ENCODE peak calls at places on chromosomes 16 and 17, in five cellular contexts. N is ascending aorta, D is upper lobe of right lung, U is thoracic aorta, Z is transverse colon. G is an unnamed sample.

GRCh38 chr17:77237232-77238008 is 96.7 kb downstream of the SEC14L1 start:
- DNase-seq in Z (no peak), N (no peak), D (no peak), U (no peak), G (no peak)

GRCh38 chr17:31490991-31491793 is 99.7 kb downstream of the RAB11FIP4 start:
- DNase-seq in D (no peak), Z (peak; percentile 57), U (no peak), N (no peak), G (no peak)

GRCh38 chr16:11198817-11199216 is 57.2 kb downstream of the SOCS1 start:
- DNase-seq in N (no peak), D (no peak), U (no peak), Z (peak; percentile 81), G (no peak)

GRCh38 chr17:78117027-78117981 is 11.3 kb downstream of the TMC6 start:
- DNase-seq in Z (peak; percentile 53), U (no peak), N (no peak), D (peak; percentile 73), G (peak; percentile 31)

GRCh38 chr17:82895087-82895486 is 55.3 kb upstream of the ZNF750 start:
- DNase-seq in D (no peak), U (no peak), Z (no peak), N (no peak), G (no peak)

GRCh38 chr17:8222630-8223355 is 12.4 kb upstream of the AURKB start:
- DNase-seq in Z (peak; percentile 94), U (peak; percentile 79), N (peak; percentile 97), D (peak; percentile 97), G (peak; percentile 96)

GRCh38 chr16:19085679-19086200 is 18.3 kb downstream of the COQ7 start:
- DNase-seq in N (peak; percentile 50), Z (peak; percentile 64), U (no peak), D (no peak), G (no peak)

GRCh38 chr16:30381351-30382041 is 865 bp downstream of the SEPTIN1 start:
- DNase-seq in U (no peak), D (no peak), N (no peak), Z (no peak), G (no peak)

GRCh38 chr17:39579318-39580081 is 28.2 kb downstream of the NEUROD2 start:
- DNase-seq in U (no peak), Z (no peak), N (no peak), D (no peak), G (no peak)

GRCh38 chr16:3444032-3444388 is 530 bp downstream of the NAA60 start:
- DNase-seq in U (no peak), N (no peak), D (no peak), Z (peak; percentile 42), G (no peak)

GRCh38 chr16:78183886-78184553 is 84.6 kb downstream of the WWOX start:
- DNase-seq in U (no peak), D (no peak), N (no peak), Z (no peak), G (no peak)

GRCh38 chr16:81035975-81036750 is 521 bp downstream of the ATMIN start:
- DNase-seq in U (no peak), N (peak; percentile 69), Z (peak; percentile 35), D (peak; percentile 77), G (peak; percentile 55)

GRCh38 chr16:27460213-27460612 is 58.2 kb downstream of the IL21R start:
- DNase-seq in D (no peak), Z (no peak), N (no peak), U (no peak), G (no peak)

GRCh38 chr17:48247038-48247437 is 139.5 kb downstream of the SNX11 start:
- DNase-seq in Z (no peak), D (no peak), N (no peak), U (no peak), G (no peak)

GRCh38 chr17:61054430-61054829 is 345.2 kb upstream of the TBX2 start:
- DNase-seq in Z (no peak), U (no peak), D (no peak), N (no peak), G (no peak)

GRCh38 chr17:77098884-77099545 is 41.8 kb upstream of the SEC14L1 start:
- DNase-seq in U (no peak), Z (peak; percentile 37), N (peak; percentile 81), D (no peak), G (peak; percentile 73)

GRCh38 chr16:154223-155030 is 2.0 kb downstream of the HBZ start:
- DNase-seq in D (peak; percentile 68), U (no peak), N (no peak), Z (peak; percentile 27), G (no peak)

GRCh38 chr16:155031-155398 is 2.6 kb downstream of the HBZ start:
- DNase-seq in N (no peak), U (no peak), D (no peak), Z (no peak), G (no peak)

GRCh38 chr16:160691-161190 is 5.0 kb upstream of the HBM start:
- DNase-seq in Z (no peak), U (no peak), D (no peak), N (no peak), G (no peak)

GRCh38 chr16:162271-162991 is 3.3 kb upstream of the HBM start:
- DNase-seq in D (no peak), Z (no peak), N (no peak), U (no peak), G (no peak)

DNA sequence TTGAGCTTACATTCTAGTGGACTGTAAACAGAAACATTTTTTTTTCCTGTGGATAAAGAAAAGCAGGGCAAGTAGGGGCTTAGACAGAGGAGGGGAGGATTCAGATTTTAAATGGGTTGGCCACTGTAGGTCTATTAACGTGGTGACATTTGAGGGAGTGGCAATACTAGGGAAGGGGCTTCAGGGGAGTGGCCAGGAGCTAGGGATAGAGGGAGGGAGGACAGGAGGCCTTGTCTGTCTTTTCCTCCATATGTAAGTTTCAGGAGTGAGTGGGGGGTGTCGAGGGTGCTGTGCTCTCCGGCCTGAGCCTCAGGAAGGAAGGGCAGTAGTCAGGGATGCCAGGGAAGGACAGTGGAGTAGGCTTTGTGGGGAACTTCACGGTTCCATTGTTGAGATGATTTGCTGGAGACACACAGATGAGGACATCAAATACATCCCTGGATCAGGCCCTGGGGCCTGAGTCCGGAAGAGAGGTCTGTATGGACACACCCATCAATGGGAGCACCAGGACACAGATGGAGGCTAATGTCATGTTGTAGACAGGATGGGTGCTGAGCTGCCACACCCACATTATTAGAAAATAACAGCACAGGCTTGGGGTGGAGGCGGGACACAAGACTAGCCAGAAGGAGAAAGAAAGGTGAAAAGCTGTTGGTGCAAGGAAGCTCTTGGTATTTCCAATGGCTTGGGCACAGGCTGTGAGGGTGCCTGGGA is 6.5 kb upstream of the HBM start:
- DNase-seq in D (no peak), Z (no peak), N (no peak), U (no peak), G (peak; percentile 9)
- H3K4me1 ChIP-seq in D (peaks cover 6% of the 10 kb centered on the region), Z (peaks cover 3% of the 10 kb centered on the region), N (peaks cover 3% of the 10 kb centered on the region), U (peaks cover 2% of the 10 kb centered on the region), G (peaks cover 4% of the 10 kb centered on the region)

GRCh38 chr16:85898521-85899442 is at the start of gene IRF8:
- DNase-seq in Z (peak; percentile 87), N (peak; percentile 76), U (no peak), D (peak; percentile 91), G (peak; percentile 91)

GRCh38 chr16:85891776-85892166 is 7.2 kb upstream of the IRF8 start:
- DNase-seq in N (no peak), U (no peak), D (no peak), Z (peak; percentile 43), G (no peak)

GRCh38 chr16:85897384-85897783 is 1.6 kb upstream of the IRF8 start:
- DNase-seq in N (no peak), U (no peak), D (no peak), Z (no peak), G (no peak)

GRCh38 chr16:85891033-85891775 is 7.8 kb upstream of the IRF8 start:
- DNase-seq in N (no peak), D (no peak), Z (no peak), U (no peak), G (no peak)

GRCh38 chr16:85894266-85894665 is 4.7 kb upstream of the IRF8 start:
- DNase-seq in U (no peak), N (no peak), D (no peak), Z (peak; percentile 51), G (peak; percentile 61)
- TF ChIP-seq CTCF in U (no peak), N (no peak), D (peak; percentile 11), Z (peak; percentile 25), G (peak; percentile 28)

GRCh38 chr16:67544329-67544841 is 15.8 kb downstream of the RIPOR1 start:
- DNase-seq in N (no peak), Z (no peak), D (peak; percentile 54), U (no peak), G (no peak)
- H3K4me1 ChIP-seq in N (peaks cover 4% of the 10 kb centered on the region), Z (peaks cover 13% of the 10 kb centered on the region), D (peaks cover 37% of the 10 kb centered on the region), U (no peaks in the 10 kb centered on the region), G (no peaks in the 10 kb centered on the region)

DNA sequence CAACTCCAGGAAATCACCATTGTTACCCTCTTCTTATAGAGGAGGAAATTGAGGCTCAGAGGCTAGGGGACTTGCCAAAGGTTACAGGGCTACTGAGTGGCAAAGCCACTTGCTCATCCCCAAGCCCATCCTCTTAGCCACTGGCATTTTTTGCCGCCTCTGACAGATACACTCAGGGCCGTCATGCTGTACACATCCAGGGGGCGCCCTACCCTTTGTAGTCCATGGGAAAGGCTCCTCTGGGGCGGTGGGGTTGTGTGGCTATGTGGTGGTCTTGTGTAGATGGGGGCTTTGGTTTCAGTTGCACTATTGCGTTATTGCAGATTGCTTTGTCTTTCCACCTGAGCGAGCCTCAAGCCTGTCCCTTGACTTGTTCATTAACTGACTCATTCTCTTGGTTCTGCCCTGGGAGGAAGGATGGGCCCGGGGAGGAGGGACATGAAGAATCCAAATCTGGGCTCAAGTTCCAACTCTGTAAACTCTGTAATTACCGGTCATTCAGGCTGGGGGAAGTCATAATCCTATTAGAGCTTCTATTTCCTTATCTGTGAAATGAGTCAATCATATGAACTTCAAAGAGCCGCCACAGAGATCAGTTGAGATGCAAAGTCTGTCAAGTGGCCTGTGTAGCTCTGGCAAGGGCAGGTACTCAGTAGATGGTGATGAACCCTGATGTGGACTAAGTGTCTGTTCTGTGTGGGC is 2.8 kb downstream of the NOS2 start:
- DNase-seq in Z (peak; percentile 57), N (no peak), U (no peak), D (no peak), G (no peak)
- TF ChIP-seq CTCF in Z (no peak), N (no peak), U (no peak), D (no peak), G (no peak)

GRCh38 chr17:45221081-45221996 is at the start of gene FMNL1:
- DNase-seq in D (peak; percentile 87), N (peak; percentile 70), U (no peak), Z (peak; percentile 75), G (peak; percentile 82)
- H3K4me1 ChIP-seq in D (peaks cover 9% of the 10 kb centered on the region), N (peaks cover 4% of the 10 kb centered on the region), U (no peaks in the 10 kb centered on the region), Z (no peaks in the 10 kb centered on the region), G (no peaks in the 10 kb centered on the region)

GRCh38 chr17:58541249-58541648 is 26.8 kb upstream of the MTMR4 start:
- DNase-seq in Z (no peak), U (no peak), D (no peak), N (no peak), G (no peak)
- TF ChIP-seq CTCF in Z (no peak), U (no peak), D (peak; percentile 20), N (no peak), G (no peak)

GRCh38 chr17:57110152-57110542 is 25.1 kb downstream of the AKAP1 start:
- DNase-seq in N (no peak), U (no peak), Z (no peak), D (no peak), G (peak; percentile 71)

GRCh38 chr17:57112994-57113393 is 27.9 kb downstream of the AKAP1 start:
- DNase-seq in D (no peak), N (no peak), Z (no peak), U (no peak), G (no peak)

GRCh38 chr17:57110579-57111367 is 25.7 kb downstream of the AKAP1 start:
- DNase-seq in Z (no peak), D (no peak), U (no peak), N (no peak), G (no peak)

GRCh38 chr17:57109393-57110151 is 24.5 kb downstream of the AKAP1 start:
- DNase-seq in N (no peak), D (no peak), U (no peak), Z (peak; percentile 49), G (peak; percentile 69)

GRCh38 chr17:57111386-57111785 is 26.3 kb downstream of the AKAP1 start:
- DNase-seq in U (no peak), Z (no peak), N (no peak), D (no peak), G (no peak)
- H3K4me1 ChIP-seq in U (peaks cover 25% of the 10 kb centered on the region), Z (peaks cover 21% of the 10 kb centered on the region), N (peaks cover 21% of the 10 kb centered on the region), D (peaks cover 20% of the 10 kb centered on the region), G (no peaks in the 10 kb centered on the region)

G was measured in right lobe of liver.